ENCODE peak calls at places on chromosomes 16 and 17, in seven cellular contexts. S is activated naive CD4-positive, alpha-beta T cell treated with anti-CD3 and anti-CD28 coated beads for 36 hours; Y is CD8-positive, alpha-beta memory T cell; G is IMR-90; D is HuH-7; N is stimulated activated CD4-positive, alpha-beta T cell treated with anti-CD3 and anti-CD28 coated beads, Interleukin-12 subunit alpha, Interleukin-12 subunit beta, amount 100 ng/mL, for 4 hours; B is NCI-H187 treated with DMSO at 0.1 percent for 48 hours. H is an unnamed sample.

GRCh38 chr16:68445458-68445857 is 2.9 kb downstream of the SMPD3 start:
- DNase-seq in B (peak), D (peak), G (peak), Y (no peak), S (peak), N (no peak), H (peak)

GRCh38 chr17:45311762-45312476 is 4.9 kb downstream of the MAP3K14 start:
- DNase-seq in B (no peak), G (peak), Y (peak), D (peak), N (peak), S (peak), H (peak)

GRCh38 chr16:50213939-50214519 is 52.3 kb upstream of the ADCY7 start:
- DNase-seq in B (no peak), D (peak), N (no peak), G (peak), Y (no peak), S (no peak), H (no peak)

GRCh38 chr17:26963163-26963503 is 330.8 kb upstream of the WSB1 start:
- DNase-seq in N (no peak), Y (no peak), S (no peak), B (no peak), G (no peak), D (no peak), H (no peak)

GRCh38 chr16:31460582-31461002 is 1.3 kb downstream of the ARMC5 start:
- DNase-seq in D (no peak), G (peak), N (no peak), B (no peak), Y (no peak), S (peak), H (no peak)

GRCh38 chr17:27489045-27489715 is 32.9 kb downstream of the KSR1 start:
- DNase-seq in G (peak), S (no peak), Y (no peak), B (no peak), D (no peak), N (no peak), H (no peak)

GRCh38 chr16:12881771-12882170 is 19.6 kb upstream of the SHISA9 start:
- DNase-seq in S (no peak), G (no peak), Y (no peak), N (no peak), D (no peak), B (no peak), H (no peak)

GRCh38 chr16:16861546-16861945 is 482.6 kb downstream of the NPIPA7 start:
- DNase-seq in G (peak), N (peak), D (peak), S (peak), B (no peak), Y (peak), H (peak)

GRCh38 chr17:14428640-14429029 is 127.8 kb downstream of the HS3ST3B1 start:
- DNase-seq in B (no peak), Y (no peak), G (no peak), D (no peak), S (peak), N (no peak), H (no peak)

GRCh38 chr17:79905832-79906231 is 66.6 kb upstream of the CBX4 start:
- DNase-seq in G (no peak), B (no peak), N (no peak), S (no peak), D (peak), Y (no peak), H (peak)

GRCh38 chr17:16286947-16287562 is 66.2 kb downstream of the CENPV start:
- DNase-seq in D (no peak), N (no peak), B (no peak), G (no peak), S (no peak), Y (no peak), H (no peak)

GRCh38 chr17:2025220-2025621 is at the start of gene RTN4RL1:
- DNase-seq in G (no peak), S (peak), B (peak), Y (peak), D (peak), N (peak), H (peak)

GRCh38 chr17:64037802-64038201 is 17.4 kb upstream of the ICAM2 start:
- DNase-seq in D (no peak), Y (no peak), B (no peak), G (no peak), N (no peak), S (no peak), H (no peak)

GRCh38 chr17:82239926-82240505 is 11.2 kb downstream of the SLC16A3 start:
- DNase-seq in G (no peak), B (no peak), N (no peak), S (no peak), Y (no peak), D (no peak), H (no peak)

GRCh38 chr16:66894948-66895696 is 14.8 kb downstream of the PDP2 start:
- DNase-seq in G (peak), S (peak), D (peak), B (no peak), N (peak), Y (peak), H (peak)

GRCh38 chr16:2692251-2692947 is 10.1 kb downstream of the KCTD5 start:
- DNase-seq in S (no peak), D (no peak), N (no peak), Y (no peak), G (peak), B (no peak), H (no peak)

GRCh38 chr16:57060323-57061083 is 31.9 kb upstream of the CPNE2 start:
- DNase-seq in S (no peak), Y (no peak), B (no peak), D (no peak), G (no peak), N (no peak), H (no peak)

GRCh38 chr17:80792373-80792781 is 199.3 kb upstream of the CHMP6 start:
- DNase-seq in N (no peak), S (peak), B (no peak), Y (no peak), G (peak), D (no peak), H (no peak)

GRCh38 chr17:40458001-40458791 is 14.9 kb downstream of the IGFBP4 start:
- DNase-seq in B (no peak), D (no peak), S (no peak), G (peak), N (no peak), Y (no peak), H (no peak)

GRCh38 chr16:14187517-14188338 is 116.6 kb downstream of the MRTFB start:
- DNase-seq in Y (no peak), B (no peak), D (no peak), S (no peak), G (no peak), N (no peak), H (no peak)

GRCh38 chr16:85316944-85317343 is 204.7 kb upstream of the CIBAR2 start:
- DNase-seq in N (no peak), B (no peak), D (no peak), S (no peak), G (no peak), Y (no peak), H (no peak)

GRCh38 chr16:79764415-79765149 is 164.0 kb upstream of the MAF start:
- DNase-seq in S (no peak), N (no peak), G (no peak), Y (no peak), D (no peak), B (no peak), H (no peak)

GRCh38 chr16:50368410-50369132 is at the start of gene BRD7:
- DNase-seq in B (no peak), G (peak), S (peak), Y (peak), N (peak), D (peak), H (peak)

GRCh38 chr17:40612510-40613244 is 34.9 kb downstream of the SMARCE1 start:
- DNase-seq in Y (peak), G (no peak), N (peak), B (no peak), S (peak), D (no peak), H (no peak)

GRCh38 chr17:39923836-39924690 is 3.3 kb downstream of the ORMDL3 start:
- DNase-seq in D (no peak), N (no peak), S (no peak), G (peak), B (no peak), Y (no peak), H (no peak)

GRCh38 chr16:49833796-49834195 is 22.1 kb downstream of the ZNF423 start:
- DNase-seq in S (no peak), D (no peak), G (no peak), N (no peak), B (no peak), Y (no peak), H (no peak)

GRCh38 chr17:80737106-80738019 is 192.7 kb downstream of the RPTOR start:
- DNase-seq in D (no peak), N (no peak), Y (no peak), B (no peak), G (no peak), S (no peak), H (no peak)

GRCh38 chr16:22624759-22625533 is 114.3 kb downstream of the NPIPB5 start:
- DNase-seq in Y (no peak), G (no peak), B (no peak), N (no peak), D (no peak), S (no peak), H (no peak)

GRCh38 chr17:7944321-7944720 is 12.3 kb downstream of the CNTROB start:
- DNase-seq in D (no peak), S (no peak), Y (no peak), N (no peak), G (no peak), B (no peak), H (no peak)

GRCh38 chr17:12104831-12105230 is 84.2 kb downstream of the MAP2K4 start:
- DNase-seq in S (no peak), D (no peak), Y (no peak), N (no peak), B (no peak), G (peak), H (no peak)